ENCODE peak calls at places on chromosomes 16 and 17, in seven cellular contexts. One of them, this sample, is unnamed.

GRCh38 chr17:72386619-72387237 is 265.9 kb downstream of the SOX9 start:
- DNase-seq in left lung: no peak
- DNase-seq in H9: no peak
- DNase-seq in ovary: no peak
- DNase-seq in OCI-LY7: no peak
- DNase-seq in colonic mucosa: no peak
- DNase-seq in thyroid gland: no peak
- DNase-seq in this sample: no peak

GRCh38 chr17:19645608-19646250 is 2.8 kb upstream of the ALDH3A2 start:
- DNase-seq in left lung: no peak
- DNase-seq in ovary: no peak
- DNase-seq in OCI-LY7: peak; percentile 41
- DNase-seq in thyroid gland: no peak
- DNase-seq in H9: peak; percentile 87
- DNase-seq in colonic mucosa: peak; percentile 71
- DNase-seq in this sample: peak; percentile 70

GRCh38 chr16:82152641-82153094 is 17.4 kb downstream of the MPHOSPH6 start:
- DNase-seq in ovary: no peak
- DNase-seq in thyroid gland: no peak
- DNase-seq in H9: no peak
- DNase-seq in left lung: no peak
- DNase-seq in colonic mucosa: peak; percentile 57
- DNase-seq in OCI-LY7: no peak
- DNase-seq in this sample: no peak

GRCh38 chr16:26983426-26983825 is 83.3 kb upstream of the C16orf82 start:
- DNase-seq in OCI-LY7: no peak
- DNase-seq in ovary: no peak
- DNase-seq in colonic mucosa: no peak
- DNase-seq in H9: no peak
- DNase-seq in thyroid gland: no peak
- DNase-seq in left lung: no peak
- DNase-seq in this sample: no peak

GRCh38 chr17:50219345-50219744 is 17.9 kb upstream of the COL1A1 start:
- DNase-seq in H9: no peak
- DNase-seq in OCI-LY7: no peak
- DNase-seq in thyroid gland: no peak
- DNase-seq in colonic mucosa: no peak
- DNase-seq in ovary: peak; percentile 27
- DNase-seq in left lung: no peak
- DNase-seq in this sample: no peak

GRCh38 chr16:85008267-85008666 is 3.1 kb downstream of the ZDHHC7 start:
- DNase-seq in OCI-LY7: no peak
- DNase-seq in H9: no peak
- DNase-seq in colonic mucosa: no peak
- DNase-seq in ovary: no peak
- DNase-seq in left lung: no peak
- DNase-seq in thyroid gland: no peak
- DNase-seq in this sample: no peak

GRCh38 chr17:74759941-74760340 is 11.5 kb downstream of the NHERF1 start:
- DNase-seq in H9: no peak
- DNase-seq in OCI-LY7: no peak
- DNase-seq in left lung: peak; percentile 80
- DNase-seq in ovary: no peak
- DNase-seq in colonic mucosa: no peak
- DNase-seq in thyroid gland: peak; percentile 92
- DNase-seq in this sample: no peak

GRCh38 chr17:16243811-16244567 is 27.0 kb downstream of the PIGL start:
- DNase-seq in left lung: no peak
- DNase-seq in thyroid gland: no peak
- DNase-seq in OCI-LY7: no peak
- DNase-seq in colonic mucosa: peak; percentile 55
- DNase-seq in ovary: no peak
- DNase-seq in H9: peak; percentile 67
- DNase-seq in this sample: no peak

GRCh38 chr17:46061435-46061834 is 62.4 kb downstream of the STH start:
- DNase-seq in H9: no peak
- DNase-seq in left lung: no peak
- DNase-seq in colonic mucosa: no peak
- DNase-seq in OCI-LY7: no peak
- DNase-seq in thyroid gland: no peak
- DNase-seq in ovary: no peak
- DNase-seq in this sample: no peak

GRCh38 chr17:2436516-2436915 is 35.7 kb upstream of the MNT start:
- DNase-seq in thyroid gland: no peak
- DNase-seq in colonic mucosa: no peak
- DNase-seq in H9: no peak
- DNase-seq in OCI-LY7: peak; percentile 14
- DNase-seq in ovary: no peak
- DNase-seq in left lung: no peak
- DNase-seq in this sample: no peak

GRCh38 chr17:76149214-76149613 is 8.2 kb upstream of the FOXJ1 start:
- DNase-seq in H9: no peak
- DNase-seq in thyroid gland: no peak
- DNase-seq in ovary: no peak
- DNase-seq in colonic mucosa: no peak
- DNase-seq in left lung: no peak
- DNase-seq in OCI-LY7: no peak
- DNase-seq in this sample: no peak

GRCh38 chr16:54933281-54934150 is 2.9 kb downstream of the IRX5 start:
- DNase-seq in OCI-LY7: no peak
- DNase-seq in left lung: peak; percentile 68
- DNase-seq in ovary: no peak
- DNase-seq in colonic mucosa: no peak
- DNase-seq in thyroid gland: no peak
- DNase-seq in H9: peak; percentile 41
- DNase-seq in this sample: no peak

GRCh38 chr17:59826741-59827453 is 65.8 kb downstream of the TUBD1 start:
- DNase-seq in OCI-LY7: no peak
- DNase-seq in ovary: no peak
- DNase-seq in left lung: no peak
- DNase-seq in colonic mucosa: no peak
- DNase-seq in H9: no peak
- DNase-seq in thyroid gland: no peak
- DNase-seq in this sample: no peak

GRCh38 chr17:81794509-81794908 is 9.4 kb upstream of the GCGR start:
- DNase-seq in colonic mucosa: peak; percentile 63
- DNase-seq in H9: no peak
- DNase-seq in OCI-LY7: no peak
- DNase-seq in left lung: no peak
- DNase-seq in ovary: no peak
- DNase-seq in thyroid gland: no peak
- DNase-seq in this sample: peak; percentile 62

GRCh38 chr16:58339452-58339938 is 44.7 kb upstream of the PRSS54 start:
- DNase-seq in thyroid gland: no peak
- DNase-seq in H9: peak; percentile 67
- DNase-seq in colonic mucosa: no peak
- DNase-seq in left lung: no peak
- DNase-seq in OCI-LY7: no peak
- DNase-seq in ovary: no peak
- DNase-seq in this sample: no peak

GRCh38 chr16:12272264-12272663 is 295.7 kb downstream of the SNX29 start:
- DNase-seq in OCI-LY7: no peak
- DNase-seq in H9: no peak
- DNase-seq in ovary: no peak
- DNase-seq in thyroid gland: no peak
- DNase-seq in left lung: no peak
- DNase-seq in colonic mucosa: no peak
- DNase-seq in this sample: no peak

GRCh38 chr16:525520-526180 is 1.9 kb upstream of the CAPN15 start:
- DNase-seq in OCI-LY7: no peak
- DNase-seq in thyroid gland: peak; percentile 33
- DNase-seq in H9: no peak
- DNase-seq in colonic mucosa: no peak
- DNase-seq in ovary: peak; percentile 34
- DNase-seq in left lung: no peak
- DNase-seq in this sample: no peak

GRCh38 chr17:82869536-82869935 is 29.7 kb upstream of the ZNF750 start:
- DNase-seq in colonic mucosa: no peak
- DNase-seq in H9: no peak
- DNase-seq in left lung: peak; percentile 37
- DNase-seq in ovary: no peak
- DNase-seq in thyroid gland: no peak
- DNase-seq in OCI-LY7: peak; percentile 50
- DNase-seq in this sample: no peak

GRCh38 chr16:15521758-15522509 is 87.5 kb downstream of the BMERB1 start:
- DNase-seq in left lung: no peak
- DNase-seq in colonic mucosa: no peak
- DNase-seq in ovary: peak; percentile 36
- DNase-seq in OCI-LY7: no peak
- DNase-seq in H9: no peak
- DNase-seq in thyroid gland: peak; percentile 47
- DNase-seq in this sample: no peak

GRCh38 chr17:1005361-1005946 is 8.5 kb downstream of the TIMM22 start:
- DNase-seq in OCI-LY7: no peak
- DNase-seq in ovary: peak; percentile 79
- DNase-seq in left lung: no peak
- DNase-seq in H9: no peak
- DNase-seq in thyroid gland: peak; percentile 92
- DNase-seq in colonic mucosa: peak; percentile 63
- DNase-seq in this sample: no peak

GRCh38 chr17:41518789-41519449 is at the start of gene KRT15:
- DNase-seq in ovary: no peak
- DNase-seq in thyroid gland: no peak
- DNase-seq in colonic mucosa: no peak
- DNase-seq in OCI-LY7: no peak
- DNase-seq in left lung: no peak
- DNase-seq in H9: no peak
- DNase-seq in this sample: no peak

GRCh38 chr16:49596699-49597291 is 223.2 kb downstream of the C16orf78 start:
- DNase-seq in thyroid gland: no peak
- DNase-seq in OCI-LY7: no peak
- DNase-seq in colonic mucosa: no peak
- DNase-seq in H9: peak; percentile 27
- DNase-seq in ovary: no peak
- DNase-seq in left lung: no peak
- DNase-seq in this sample: no peak

GRCh38 chr16:51156836-51157235 is 5.8 kb upstream of the SALL1 start:
- DNase-seq in H9: no peak
- DNase-seq in left lung: no peak
- DNase-seq in thyroid gland: no peak
- DNase-seq in ovary: no peak
- DNase-seq in colonic mucosa: no peak
- DNase-seq in OCI-LY7: no peak
- DNase-seq in this sample: no peak

GRCh38 chr16:29811170-29811895 is 660 bp upstream of the PRRT2 start:
- DNase-seq in ovary: peak; percentile 97
- DNase-seq in OCI-LY7: peak; percentile 72
- DNase-seq in H9: peak; percentile 98
- DNase-seq in left lung: peak; percentile 98
- DNase-seq in thyroid gland: peak; percentile 99
- DNase-seq in colonic mucosa: peak; percentile 97
- DNase-seq in this sample: peak; percentile 97
- TF ChIP-seq CTCF in ovary: no peak
- TF ChIP-seq CTCF in OCI-LY7: no peak
- TF ChIP-seq CTCF in H9: no peak
- TF ChIP-seq CTCF in left lung: no peak
- TF ChIP-seq CTCF in thyroid gland: no peak
- TF ChIP-seq CTCF in colonic mucosa: no peak
- TF ChIP-seq CTCF in this sample: no peak

DNA sequence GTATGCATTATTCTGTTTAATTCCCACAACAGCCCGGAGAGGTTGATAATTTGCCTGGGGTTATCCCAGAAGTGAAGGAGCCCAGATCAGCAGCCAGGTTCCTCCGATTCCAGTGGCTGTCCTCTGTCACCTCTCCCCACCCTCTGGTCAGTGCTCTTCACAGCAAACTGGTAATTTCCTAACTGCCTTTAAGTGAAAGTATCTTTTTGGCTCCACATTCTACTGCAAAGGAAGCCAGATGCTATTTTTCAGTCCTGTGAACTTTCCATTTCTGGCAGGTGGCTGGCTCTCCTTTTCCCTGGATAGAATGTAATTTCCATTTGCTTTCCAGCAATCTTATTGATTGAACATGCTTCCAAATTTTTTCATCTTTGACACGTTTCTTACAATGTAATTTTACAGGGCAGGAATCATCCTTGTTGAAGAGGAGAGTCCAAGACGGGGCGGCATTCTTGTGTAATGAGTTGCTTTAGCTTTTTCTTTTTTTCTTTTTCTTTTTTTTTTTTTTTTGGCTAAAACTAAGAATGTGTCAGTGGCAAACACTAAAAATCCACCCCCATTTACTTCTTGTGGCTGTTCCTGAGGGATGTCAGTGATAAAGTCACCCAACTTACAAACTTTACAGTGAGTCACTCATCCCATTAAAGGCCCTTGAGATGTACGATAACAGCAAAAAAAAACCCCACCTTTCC is 29.6 kb upstream of the PRKCA start:
- DNase-seq in thyroid gland: no peak
- DNase-seq in left lung: no peak
- DNase-seq in colonic mucosa: no peak
- DNase-seq in ovary: peak; percentile 18
- DNase-seq in OCI-LY7: no peak
- DNase-seq in H9: no peak
- DNase-seq in this sample: no peak
- H3K27ac ChIP-seq in thyroid gland: no peak overlapping the region
- H3K27ac ChIP-seq in left lung: no peak overlapping the region
- H3K27ac ChIP-seq in colonic mucosa: no peak overlapping the region
- H3K27ac ChIP-seq in ovary: no peak overlapping the region
- H3K27ac ChIP-seq in OCI-LY7: no peak overlapping the region
- H3K27ac ChIP-seq in H9: no peak overlapping the region
- H3K27ac ChIP-seq in this sample: no peak overlapping the region

DNA sequence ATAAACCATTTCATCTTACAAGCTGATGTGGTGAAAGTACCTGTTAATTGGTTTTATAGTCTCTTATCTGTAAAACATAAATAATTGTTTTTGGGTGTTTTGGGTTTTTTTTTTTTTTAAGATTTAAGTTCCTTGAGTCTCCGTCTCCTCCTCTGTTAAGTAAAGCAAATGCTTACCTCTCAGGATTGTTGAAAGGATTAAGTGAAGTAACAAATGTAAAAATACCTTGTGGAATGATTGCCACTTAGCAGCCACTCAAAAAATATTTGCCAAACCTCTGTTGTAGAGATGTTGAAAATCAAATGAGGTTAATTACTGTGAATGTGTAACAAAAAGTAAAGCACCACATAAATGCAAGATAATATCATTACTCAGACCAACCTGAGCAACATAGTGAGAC is 19.2 kb downstream of the LIMD2 start:
- DNase-seq in ovary: no peak
- DNase-seq in left lung: no peak
- DNase-seq in OCI-LY7: no peak
- DNase-seq in colonic mucosa: no peak
- DNase-seq in thyroid gland: no peak
- DNase-seq in H9: no peak
- DNase-seq in this sample: no peak
- TF ChIP-seq CTCF in ovary: no peak
- TF ChIP-seq CTCF in left lung: no peak
- TF ChIP-seq CTCF in OCI-LY7: no peak
- TF ChIP-seq CTCF in colonic mucosa: no peak
- TF ChIP-seq CTCF in thyroid gland: no peak
- TF ChIP-seq CTCF in H9: no peak
- TF ChIP-seq CTCF in this sample: no peak

DNA sequence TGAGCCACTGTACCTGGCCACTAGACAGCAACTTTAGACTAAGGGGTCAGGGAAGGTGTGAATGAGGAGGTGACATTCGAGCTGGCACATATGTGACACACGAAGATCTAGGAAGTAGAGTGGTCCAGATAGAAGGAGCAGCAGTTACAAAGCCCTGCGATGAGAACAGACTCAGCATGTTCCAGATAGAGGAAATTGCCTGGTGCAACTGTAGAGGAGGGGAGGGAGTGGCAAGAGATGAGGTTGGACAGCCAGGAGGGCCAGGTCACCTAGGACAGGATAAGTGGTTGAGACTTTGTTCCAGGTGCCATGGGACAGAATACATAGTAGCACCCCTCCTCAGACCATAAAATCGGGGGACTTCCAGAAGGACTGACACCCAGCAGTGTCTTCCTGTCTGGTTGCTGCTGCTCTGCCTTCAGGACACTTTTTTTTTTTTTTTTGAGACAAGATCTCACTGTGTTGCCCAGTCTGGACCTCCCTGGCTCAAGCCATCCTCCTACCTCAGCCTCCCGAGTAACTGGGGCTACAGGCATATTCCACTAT is 11.0 kb upstream of the CENPT start:
- DNase-seq in thyroid gland: no peak
- DNase-seq in OCI-LY7: no peak
- DNase-seq in ovary: no peak
- DNase-seq in H9: no peak
- DNase-seq in colonic mucosa: no peak
- DNase-seq in left lung: no peak
- DNase-seq in this sample: no peak
- H3K27ac ChIP-seq in thyroid gland: peak overlapping the region; percentile 68
- H3K27ac ChIP-seq in OCI-LY7: no peak overlapping the region
- H3K27ac ChIP-seq in ovary: no peak overlapping the region
- H3K27ac ChIP-seq in H9: no peak overlapping the region
- H3K27ac ChIP-seq in colonic mucosa: peak overlapping the region; percentile 18
- H3K27ac ChIP-seq in left lung: peak overlapping the region; percentile 84
- H3K27ac ChIP-seq in this sample: peak overlapping the region; percentile 44

This sample was measured in right lobe of liver.